ENCODE peak calls at places on chromosomes 4 and X, in seven cellular contexts. One of them, this sample, is unnamed.

GRCh38 chr4:160835789-160836188 is 1328.0 kb downstream of the FSTL5 start:
- DNase-seq in mammary epithelial cell: peak
- DNase-seq in GM20000: no peak
- DNase-seq in WERI-Rb-1: no peak
- DNase-seq in IMR-90: no peak
- DNase-seq in body of pancreas: peak
- DNase-seq in cardiac fibroblast: no peak
- DNase-seq in this sample: no peak

GRCh38 chr4:39521253-39521908 is 5.9 kb downstream of the UGDH start:
- DNase-seq in mammary epithelial cell: no peak
- DNase-seq in body of pancreas: no peak
- DNase-seq in IMR-90: peak
- DNase-seq in GM20000: no peak
- DNase-seq in cardiac fibroblast: peak
- DNase-seq in WERI-Rb-1: no peak
- DNase-seq in this sample: no peak

GRCh38 chr4:94676910-94677309 is 80.8 kb upstream of the BMPR1B start:
- DNase-seq in mammary epithelial cell: no peak
- DNase-seq in GM20000: no peak
- DNase-seq in IMR-90: peak
- DNase-seq in WERI-Rb-1: no peak
- DNase-seq in body of pancreas: no peak
- DNase-seq in cardiac fibroblast: peak
- DNase-seq in this sample: no peak

GRCh38 chrX:30653415-30654131 is at the start of gene GK:
- DNase-seq in mammary epithelial cell: peak
- DNase-seq in cardiac fibroblast: peak
- DNase-seq in WERI-Rb-1: peak
- DNase-seq in body of pancreas: peak
- DNase-seq in IMR-90: peak
- DNase-seq in GM20000: peak
- DNase-seq in this sample: peak

GRCh38 chr4:71593306-71593705 is 190.6 kb downstream of the GC start:
- DNase-seq in IMR-90: no peak
- DNase-seq in mammary epithelial cell: no peak
- DNase-seq in WERI-Rb-1: no peak
- DNase-seq in GM20000: no peak
- DNase-seq in cardiac fibroblast: no peak
- DNase-seq in body of pancreas: no peak
- DNase-seq in this sample: no peak

GRCh38 chr4:107870916-107871786 is 46.4 kb downstream of the SGMS2 start:
- DNase-seq in WERI-Rb-1: no peak
- DNase-seq in body of pancreas: peak
- DNase-seq in cardiac fibroblast: peak
- DNase-seq in IMR-90: no peak
- DNase-seq in GM20000: no peak
- DNase-seq in mammary epithelial cell: no peak
- DNase-seq in this sample: no peak

GRCh38 chrX:71941771-71942170 is 31.1 kb downstream of the NHSL2 start:
- DNase-seq in IMR-90: peak
- DNase-seq in WERI-Rb-1: no peak
- DNase-seq in mammary epithelial cell: no peak
- DNase-seq in cardiac fibroblast: peak
- DNase-seq in body of pancreas: peak
- DNase-seq in GM20000: no peak
- DNase-seq in this sample: no peak

GRCh38 chrX:44784241-44784640 is 59.6 kb upstream of the DUSP21 start:
- DNase-seq in mammary epithelial cell: peak
- DNase-seq in IMR-90: no peak
- DNase-seq in cardiac fibroblast: no peak
- DNase-seq in body of pancreas: no peak
- DNase-seq in WERI-Rb-1: no peak
- DNase-seq in GM20000: no peak
- DNase-seq in this sample: no peak

GRCh38 chr4:8940792-8941491 is 69.3 kb upstream of the HMX1 start:
- DNase-seq in mammary epithelial cell: no peak
- DNase-seq in cardiac fibroblast: no peak
- DNase-seq in GM20000: no peak
- DNase-seq in IMR-90: no peak
- DNase-seq in WERI-Rb-1: peak
- DNase-seq in body of pancreas: peak
- DNase-seq in this sample: peak

GRCh38 chrX:111581086-111581485 is 69.6 kb downstream of the SERTM2 start:
- DNase-seq in mammary epithelial cell: peak
- DNase-seq in WERI-Rb-1: no peak
- DNase-seq in cardiac fibroblast: no peak
- DNase-seq in IMR-90: no peak
- DNase-seq in body of pancreas: no peak
- DNase-seq in GM20000: no peak
- DNase-seq in this sample: no peak

GRCh38 chr4:20895988-20896387 is 195.7 kb downstream of the PACRGL start:
- DNase-seq in IMR-90: no peak
- DNase-seq in mammary epithelial cell: no peak
- DNase-seq in cardiac fibroblast: no peak
- DNase-seq in body of pancreas: no peak
- DNase-seq in GM20000: no peak
- DNase-seq in WERI-Rb-1: no peak
- DNase-seq in this sample: no peak

GRCh38 chrX:113800955-113801354 is 782.9 kb upstream of the HTR2C start:
- DNase-seq in GM20000: no peak
- DNase-seq in IMR-90: no peak
- DNase-seq in WERI-Rb-1: no peak
- DNase-seq in body of pancreas: no peak
- DNase-seq in mammary epithelial cell: no peak
- DNase-seq in cardiac fibroblast: no peak
- DNase-seq in this sample: no peak

GRCh38 chrX:107825698-107826285 is at the start of gene MID2:
- DNase-seq in IMR-90: no peak
- DNase-seq in GM20000: peak
- DNase-seq in mammary epithelial cell: peak
- DNase-seq in body of pancreas: peak
- DNase-seq in WERI-Rb-1: peak
- DNase-seq in cardiac fibroblast: peak
- DNase-seq in this sample: peak

GRCh38 chrX:72208126-72208525 is 26.6 kb downstream of the PIN4 start:
- DNase-seq in mammary epithelial cell: no peak
- DNase-seq in GM20000: no peak
- DNase-seq in body of pancreas: no peak
- DNase-seq in WERI-Rb-1: no peak
- DNase-seq in IMR-90: peak
- DNase-seq in cardiac fibroblast: peak
- DNase-seq in this sample: no peak

GRCh38 chr4:99642725-99643489 is 14.7 kb downstream of the C4orf54 start:
- DNase-seq in body of pancreas: peak
- DNase-seq in IMR-90: no peak
- DNase-seq in GM20000: no peak
- DNase-seq in cardiac fibroblast: no peak
- DNase-seq in mammary epithelial cell: no peak
- DNase-seq in WERI-Rb-1: no peak
- DNase-seq in this sample: no peak

GRCh38 chr4:40212674-40213504 is 16.1 kb downstream of the RHOH start:
- DNase-seq in cardiac fibroblast: peak
- DNase-seq in IMR-90: peak
- DNase-seq in GM20000: no peak
- DNase-seq in body of pancreas: no peak
- DNase-seq in WERI-Rb-1: no peak
- DNase-seq in mammary epithelial cell: no peak
- DNase-seq in this sample: no peak

GRCh38 chr4:176242764-176243347 is 26.2 kb downstream of the ASB5 start:
- DNase-seq in GM20000: no peak
- DNase-seq in body of pancreas: no peak
- DNase-seq in mammary epithelial cell: no peak
- DNase-seq in cardiac fibroblast: no peak
- DNase-seq in IMR-90: no peak
- DNase-seq in WERI-Rb-1: no peak
- DNase-seq in this sample: no peak

GRCh38 chr4:10139518-10139917 is 22.9 kb upstream of the WDR1 start:
- DNase-seq in mammary epithelial cell: no peak
- DNase-seq in GM20000: no peak
- DNase-seq in WERI-Rb-1: no peak
- DNase-seq in body of pancreas: no peak
- DNase-seq in cardiac fibroblast: no peak
- DNase-seq in IMR-90: no peak
- DNase-seq in this sample: no peak

GRCh38 chr4:10144971-10145370 is 28.4 kb upstream of the WDR1 start:
- DNase-seq in cardiac fibroblast: no peak
- DNase-seq in IMR-90: no peak
- DNase-seq in GM20000: no peak
- DNase-seq in body of pancreas: no peak
- DNase-seq in WERI-Rb-1: no peak
- DNase-seq in mammary epithelial cell: no peak
- DNase-seq in this sample: no peak

GRCh38 chr4:10144479-10144878 is 27.9 kb upstream of the WDR1 start:
- DNase-seq in mammary epithelial cell: no peak
- DNase-seq in WERI-Rb-1: no peak
- DNase-seq in body of pancreas: no peak
- DNase-seq in GM20000: no peak
- DNase-seq in IMR-90: no peak
- DNase-seq in cardiac fibroblast: no peak
- DNase-seq in this sample: no peak

GRCh38 chr4:10143171-10143570 is 26.6 kb upstream of the WDR1 start:
- DNase-seq in WERI-Rb-1: no peak
- DNase-seq in IMR-90: no peak
- DNase-seq in mammary epithelial cell: no peak
- DNase-seq in GM20000: no peak
- DNase-seq in body of pancreas: no peak
- DNase-seq in cardiac fibroblast: no peak
- DNase-seq in this sample: no peak

GRCh38 chr4:10140866-10141759 is 24.5 kb upstream of the WDR1 start:
- DNase-seq in GM20000: no peak
- DNase-seq in mammary epithelial cell: no peak
- DNase-seq in body of pancreas: no peak
- DNase-seq in cardiac fibroblast: no peak
- DNase-seq in IMR-90: no peak
- DNase-seq in WERI-Rb-1: no peak
- DNase-seq in this sample: no peak
- TF ChIP-seq CTCF in GM20000: no peak
- TF ChIP-seq CTCF in mammary epithelial cell: no peak
- TF ChIP-seq CTCF in body of pancreas: no peak
- TF ChIP-seq CTCF in cardiac fibroblast: no peak
- TF ChIP-seq CTCF in IMR-90: no peak
- TF ChIP-seq CTCF in WERI-Rb-1: peak
- TF ChIP-seq CTCF in this sample: no peak

GRCh38 chr4:2008671-2008920 is 178 bp downstream of the NELFA start:
- DNase-seq in cardiac fibroblast: no peak
- DNase-seq in WERI-Rb-1: no peak
- DNase-seq in body of pancreas: no peak
- DNase-seq in mammary epithelial cell: no peak
- DNase-seq in GM20000: no peak
- DNase-seq in IMR-90: no peak
- DNase-seq in this sample: no peak
- TF ChIP-seq CTCF in cardiac fibroblast: no peak
- TF ChIP-seq CTCF in WERI-Rb-1: peak
- TF ChIP-seq CTCF in body of pancreas: no peak
- TF ChIP-seq CTCF in mammary epithelial cell: no peak
- TF ChIP-seq CTCF in GM20000: no peak
- TF ChIP-seq CTCF in IMR-90: no peak
- TF ChIP-seq CTCF in this sample: no peak

GRCh38 chr4:6772223-6772928 is 10.2 kb upstream of the KIAA0232 start:
- DNase-seq in WERI-Rb-1: no peak
- DNase-seq in GM20000: no peak
- DNase-seq in mammary epithelial cell: peak
- DNase-seq in cardiac fibroblast: no peak
- DNase-seq in body of pancreas: peak
- DNase-seq in IMR-90: no peak
- DNase-seq in this sample: no peak

GRCh38 chr4:6770581-6771228 is 11.8 kb upstream of the KIAA0232 start:
- DNase-seq in cardiac fibroblast: no peak
- DNase-seq in WERI-Rb-1: no peak
- DNase-seq in mammary epithelial cell: no peak
- DNase-seq in body of pancreas: no peak
- DNase-seq in GM20000: no peak
- DNase-seq in IMR-90: no peak
- DNase-seq in this sample: no peak

GRCh38 chr4:6773106-6773505 is 9.4 kb upstream of the KIAA0232 start:
- DNase-seq in GM20000: no peak
- DNase-seq in body of pancreas: no peak
- DNase-seq in mammary epithelial cell: peak
- DNase-seq in WERI-Rb-1: no peak
- DNase-seq in cardiac fibroblast: no peak
- DNase-seq in IMR-90: peak
- DNase-seq in this sample: no peak

GRCh38 chr4:6769984-6770420 is 12.5 kb upstream of the KIAA0232 start:
- DNase-seq in mammary epithelial cell: no peak
- DNase-seq in WERI-Rb-1: no peak
- DNase-seq in body of pancreas: no peak
- DNase-seq in GM20000: no peak
- DNase-seq in IMR-90: no peak
- DNase-seq in cardiac fibroblast: no peak
- DNase-seq in this sample: no peak

GRCh38 chr4:6771229-6771671 is 11.3 kb upstream of the KIAA0232 start:
- DNase-seq in IMR-90: peak
- DNase-seq in WERI-Rb-1: no peak
- DNase-seq in cardiac fibroblast: peak
- DNase-seq in mammary epithelial cell: peak
- DNase-seq in body of pancreas: no peak
- DNase-seq in GM20000: no peak
- DNase-seq in this sample: peak
- TF ChIP-seq CTCF in IMR-90: no peak
- TF ChIP-seq CTCF in WERI-Rb-1: no peak
- TF ChIP-seq CTCF in cardiac fibroblast: no peak
- TF ChIP-seq CTCF in mammary epithelial cell: no peak
- TF ChIP-seq CTCF in body of pancreas: no peak
- TF ChIP-seq CTCF in GM20000: no peak
- TF ChIP-seq CTCF in this sample: no peak

DNA sequence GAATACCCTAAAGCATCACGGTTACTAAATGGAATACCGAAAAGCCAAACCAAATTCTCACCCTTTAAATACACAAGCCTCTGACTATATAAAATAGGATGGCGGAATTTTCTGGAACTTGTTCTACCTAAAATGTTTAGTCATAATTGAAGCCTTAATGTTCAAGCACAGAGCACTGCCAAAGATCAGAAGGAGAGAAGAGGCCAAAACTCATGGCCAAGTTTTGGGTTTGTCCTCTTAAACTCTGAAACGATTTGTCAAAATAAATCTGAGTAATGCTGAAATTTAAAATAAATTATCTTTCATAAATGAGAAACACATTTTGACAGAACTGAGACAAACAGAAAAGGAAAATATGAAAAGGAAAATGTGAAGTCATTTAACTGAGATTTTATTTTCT is 47.3 kb upstream of the ZNF518B start:
- DNase-seq in mammary epithelial cell: no peak
- DNase-seq in cardiac fibroblast: no peak
- DNase-seq in WERI-Rb-1: no peak
- DNase-seq in IMR-90: no peak
- DNase-seq in body of pancreas: no peak
- DNase-seq in GM20000: no peak
- DNase-seq in this sample: no peak
- TF ChIP-seq CTCF in mammary epithelial cell: no peak
- TF ChIP-seq CTCF in cardiac fibroblast: no peak
- TF ChIP-seq CTCF in WERI-Rb-1: no peak
- TF ChIP-seq CTCF in IMR-90: no peak
- TF ChIP-seq CTCF in body of pancreas: no peak
- TF ChIP-seq CTCF in GM20000: no peak
- TF ChIP-seq CTCF in this sample: no peak

This sample was measured in glutamatergic neuron.